ENCODE peak calls at places on chromosome 18, in four cellular contexts. I is HCT116, O is MM.1S, M is hepatocyte. V is an unnamed sample. For H3K9me2, the result is how much of the 10 kb centered on the place peaks cover.

GRCh38 chr18:75066223-75066622 is 142.7 kb downstream of the PTGR3 start:
- DNase-seq in I (no peak), O (no peak), M (no peak), V (no peak)

GRCh38 chr18:5895300-5895885 is at the start of gene TMEM200C:
- DNase-seq in O (peak), M (peak), I (no peak), V (peak)

GRCh38 chr18:49907346-49907929 is 94.1 kb upstream of the ACAA2 start:
- DNase-seq in M (no peak), O (no peak), I (no peak), V (no peak)

GRCh38 chr18:23627325-23627724 is 35.4 kb downstream of the ANKRD29 start:
- DNase-seq in I (peak), M (peak), O (no peak), V (peak)

GRCh38 chr18:61917870-61918269 is 25.1 kb upstream of the RNF152 start:
- DNase-seq in O (no peak), I (no peak), M (no peak), V (no peak)

GRCh38 chr18:57984490-57985109 is 59.4 kb upstream of the NEDD4L start:
- DNase-seq in M (no peak), I (no peak), O (no peak), V (no peak)

GRCh38 chr18:41871229-41872000 is 83.6 kb upstream of the PIK3C3 start:
- DNase-seq in O (no peak), M (no peak), I (no peak), V (peak)

GRCh38 chr18:62637807-62638687 is 77.3 kb upstream of the PHLPP1 start:
- DNase-seq in M (no peak), O (peak), I (peak), V (peak)

GRCh38 chr18:32280911-32281310 is 91.1 kb downstream of the MEP1B start:
- DNase-seq in O (no peak), I (no peak), M (no peak), V (peak)

GRCh38 chr18:63936156-63936931 is 12.8 kb upstream of the HMSD start:
- DNase-seq in M (peak), O (peak), I (peak), V (peak)

GRCh38 chr18:251572-251971 is 16.3 kb downstream of the THOC1 start:
- DNase-seq in O (no peak), I (no peak), M (no peak), V (no peak)

DNA sequence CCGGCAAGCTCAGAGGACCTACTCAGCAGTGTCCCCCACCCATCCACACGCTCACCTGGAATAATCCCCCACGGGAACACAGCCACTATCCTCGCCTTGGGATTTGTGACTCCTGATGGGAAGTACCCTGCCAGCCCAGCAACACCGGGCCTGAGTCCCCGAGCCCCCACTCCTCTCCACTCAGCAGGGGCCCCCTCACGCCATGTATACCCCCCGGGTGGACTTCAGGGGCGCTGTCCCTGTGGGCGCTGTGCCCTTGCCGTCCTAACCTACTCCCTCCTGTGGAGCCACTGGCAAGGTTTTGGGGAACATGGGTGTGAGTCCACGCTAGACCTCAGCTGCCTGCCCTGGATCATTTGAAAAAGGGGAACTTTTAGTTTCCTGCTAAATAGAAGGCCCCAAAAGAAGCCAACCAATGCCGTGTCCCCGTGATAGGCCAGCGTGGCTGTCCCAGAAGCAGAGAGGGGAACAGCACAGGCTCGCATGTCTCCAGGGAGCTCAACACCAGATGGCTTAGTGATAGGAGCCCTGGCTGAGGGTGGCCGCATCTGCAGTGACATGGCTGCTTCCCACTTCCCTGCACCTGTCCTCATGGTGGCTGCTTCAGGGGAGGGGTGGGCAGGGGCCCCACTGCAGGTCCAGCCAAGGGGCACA is 79.8 kb downstream of the MBP start:
- DNase-seq in I (no peak), M (no peak), O (no peak), V (no peak)
- H3K9me2 ChIP-seq in I (under half), M (under half), O (under half), V (under half)

DNA sequence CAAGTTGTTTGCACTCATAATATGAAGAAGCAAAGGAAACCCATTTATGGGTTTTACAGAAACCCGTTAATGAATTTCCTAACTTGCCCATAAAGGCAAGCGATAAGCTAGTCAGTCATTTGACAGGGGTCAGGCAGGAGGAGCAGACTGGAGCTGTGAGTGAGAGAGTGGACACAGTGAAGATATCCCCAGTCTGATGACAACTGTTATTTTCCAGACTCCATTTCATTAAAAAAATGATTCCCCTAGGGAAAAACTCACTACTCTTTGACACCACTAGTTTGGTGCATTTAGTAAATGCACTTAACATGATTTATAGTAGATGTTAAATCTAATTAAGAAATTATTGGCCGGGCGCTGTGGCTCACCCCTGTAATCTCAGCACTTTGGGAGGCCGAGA is 80.8 kb downstream of the TGIF1 start:
- DNase-seq in M (no peak), I (no peak), O (no peak), V (no peak)
- H3K9me2 ChIP-seq in M (under half), I (under half), O (under half), V (under half)

DNA sequence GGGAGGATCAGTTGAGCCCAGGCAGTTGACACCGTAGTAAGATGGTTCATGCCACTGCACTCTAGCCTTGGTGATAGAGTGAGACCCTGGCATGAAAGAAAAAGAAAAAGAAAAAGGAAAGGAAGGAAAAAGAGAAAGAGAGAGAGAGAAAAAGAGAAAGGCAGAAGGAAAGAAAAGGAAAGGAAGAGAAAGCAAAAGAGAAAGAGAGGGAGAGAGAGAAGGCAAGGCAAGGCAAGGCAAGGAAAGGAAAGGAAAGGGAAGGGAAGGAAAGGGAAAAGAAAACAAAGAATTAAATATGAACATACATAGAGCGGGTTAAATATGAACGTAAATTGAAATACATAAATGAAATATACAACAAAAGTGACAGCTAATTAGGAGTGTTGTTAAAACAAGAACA is 167.5 kb upstream of the SETBP1 start:
- DNase-seq in M (no peak), O (no peak), I (no peak), V (no peak)
- H3K9me2 ChIP-seq in M (under half), O (under half), I (under half), V (under half)

GRCh38 chr18:42893991-42894390 is 221.5 kb downstream of the RIT2 start:
- DNase-seq in M (no peak), I (no peak), O (no peak), V (no peak)
- H3K9me2 ChIP-seq in M (under half), I (under half), O (under half), V (under half)

GRCh38 chr18:22420649-22421048 is 2.9 kb upstream of the CTAGE1 start:
- DNase-seq in M (no peak), O (no peak), I (no peak), V (no peak)

GRCh38 chr18:22422909-22423548 is 5.3 kb upstream of the CTAGE1 start:
- DNase-seq in M (no peak), I (no peak), O (no peak), V (peak)

GRCh38 chr18:22412502-22412901 is 5.2 kb downstream of the CTAGE1 start:
- DNase-seq in O (no peak), I (no peak), M (no peak), V (no peak)

DNA sequence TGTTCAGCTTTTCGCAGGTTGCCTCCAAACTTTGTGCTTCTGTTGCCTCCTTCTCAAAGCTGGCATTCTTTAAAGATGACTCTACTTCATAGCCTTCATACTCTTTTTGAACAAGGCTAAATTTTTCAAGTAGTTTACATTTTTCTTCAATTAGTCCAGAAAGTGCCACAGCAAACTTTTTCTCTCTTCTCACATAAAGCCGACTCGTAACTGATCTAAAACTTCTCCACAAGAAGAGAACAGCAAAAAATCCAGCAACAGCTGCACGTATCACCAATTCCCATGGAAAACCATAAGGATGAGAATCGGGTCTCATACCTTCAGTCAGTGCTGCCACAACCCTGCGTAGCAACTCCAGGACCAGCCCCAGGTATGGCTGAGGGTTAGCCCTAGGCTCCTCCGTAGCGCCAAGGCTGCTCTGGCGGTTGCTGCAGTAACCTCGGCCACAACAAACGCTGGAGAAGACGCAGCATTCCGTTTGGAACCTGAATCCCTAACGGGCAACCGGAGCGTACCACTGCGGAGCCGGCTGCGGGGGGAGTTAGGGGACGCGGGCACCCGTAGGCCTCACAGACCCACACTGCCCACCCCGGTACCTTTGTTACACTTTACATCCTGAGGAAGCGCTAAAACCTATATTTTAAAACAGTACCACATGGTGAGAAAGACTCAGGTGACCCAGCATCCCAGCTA is at the start of gene CTAGE1:
- DNase-seq in M (no peak), I (no peak), O (no peak), V (no peak)
- H3K9me2 ChIP-seq in M (under half), I (under half), O (under half), V (under half)

DNA sequence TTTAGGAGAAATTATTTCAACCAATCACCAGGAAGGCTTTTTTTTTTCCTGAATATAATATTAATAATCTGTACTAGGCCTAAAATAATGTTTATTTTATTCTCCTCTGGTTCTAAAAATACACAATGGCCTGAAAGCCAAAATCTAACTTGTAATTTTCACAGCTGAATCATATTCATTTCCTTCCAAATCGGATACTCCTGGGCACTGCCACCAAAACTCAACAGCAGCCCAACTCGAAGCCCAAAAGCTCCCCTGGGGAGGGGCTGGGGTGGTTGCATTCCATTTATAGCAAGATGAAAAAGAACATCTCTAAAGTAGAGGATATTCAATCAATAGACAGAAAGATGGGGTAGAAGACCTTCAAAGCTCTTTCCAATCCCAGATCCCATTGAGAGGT is 100.5 kb upstream of the SETBP1 start:
- DNase-seq in I (no peak), O (no peak), M (no peak), V (no peak)
- H3K9me2 ChIP-seq in I (under half), O (under half), M (under half), V (under half)

GRCh38 chr18:56120781-56121180 is 517.6 kb downstream of the TXNL1 start:
- DNase-seq in I (no peak), M (no peak), O (no peak), V (peak)
- H3K9me2 ChIP-seq in I (under half), M (under half), O (under half), V (under half)

DNA sequence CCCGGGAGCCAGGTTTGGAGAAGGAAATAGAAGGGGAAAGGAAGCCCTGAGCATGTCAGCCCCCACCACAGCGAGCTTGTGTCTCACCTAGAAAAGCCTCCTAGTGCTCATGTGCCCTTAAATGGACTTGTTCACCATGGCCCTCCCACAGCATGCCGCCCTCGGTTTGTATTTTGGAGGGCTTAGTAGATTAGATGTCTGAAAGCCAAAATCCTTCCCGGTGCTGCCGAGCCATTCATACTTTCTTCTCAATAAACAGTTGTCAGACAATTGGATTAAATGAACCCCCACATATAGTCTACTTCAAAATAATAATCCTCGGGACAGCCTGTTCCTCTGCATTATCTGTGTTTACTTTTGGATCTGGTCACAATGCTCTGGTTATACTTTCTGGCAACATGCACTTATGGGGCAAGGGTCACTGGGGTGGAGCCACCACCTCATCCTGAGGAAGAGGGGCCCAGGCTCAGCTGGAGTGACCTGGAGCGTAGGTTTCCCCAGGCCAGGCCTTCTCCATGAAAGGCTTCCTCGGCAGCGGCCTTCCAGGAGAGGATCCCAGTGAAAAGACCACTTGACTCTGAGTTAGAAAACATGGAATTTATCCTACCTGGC is 237.3 kb downstream of the SETBP1 start:
- DNase-seq in I (no peak), M (peak), O (no peak), V (no peak)
- H3K9me2 ChIP-seq in I (under half), M (under half), O (under half), V (under half)

DNA sequence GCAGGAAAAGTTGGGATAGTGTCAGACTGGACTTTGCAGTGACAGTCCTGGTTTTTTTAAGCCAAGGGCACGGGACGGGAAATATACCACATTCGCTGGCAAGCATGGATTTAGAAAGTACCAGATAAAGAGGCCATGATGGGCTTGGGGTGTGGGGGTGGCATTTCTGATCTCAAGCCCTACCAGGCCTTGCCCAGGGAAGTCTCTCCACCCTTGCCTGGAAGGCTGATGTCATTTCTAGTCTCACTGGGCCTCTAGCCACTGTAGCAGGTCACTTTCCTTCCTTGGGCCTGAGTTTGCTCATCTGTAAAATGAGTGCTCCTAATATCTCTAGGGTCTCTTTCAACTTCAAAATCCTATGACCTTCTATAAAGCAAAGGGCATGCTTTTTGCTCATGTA is 1.8 kb downstream of the ZBTB7C start:
- DNase-seq in I (no peak), O (no peak), M (no peak), V (no peak)
- H3K9me2 ChIP-seq in I (under half), O (under half), M (under half), V (under half)